ENCODE peak calls at places on chromosomes 2 and 18, in seven cellular contexts. O, L, E, F, Z, M and S are unnamed samples.

GRCh38 chr2:215664847-215665525 is 229.1 kb upstream of the FN1 start:
- DNase-seq in O (no peak), L (peak; percentile 2), E (peak; percentile 94), F (peak; percentile 89), Z (no peak), M (no peak), S (no peak)

GRCh38 chr18:9575558-9575957 is 38.8 kb downstream of the PPP4R1 start:
- DNase-seq in O (no peak), L (peak; percentile 2), E (peak; percentile 87), F (peak; percentile 95), Z (peak; percentile 65), M (no peak), S (peak; percentile 48)

GRCh38 chr2:232574674-232575403 is 24.4 kb downstream of the EIF4E2 start:
- DNase-seq in O (no peak), L (no peak), E (peak; percentile 20), F (peak; percentile 29), Z (no peak), M (no peak), S (no peak)

GRCh38 chr2:28224648-28225471 is 167.8 kb upstream of the FOSL2 start:
- DNase-seq in O (no peak), L (no peak), E (peak; percentile 96), F (peak; percentile 15), Z (no peak), M (no peak), S (no peak)

GRCh38 chr2:188631037-188631794 is 339.5 kb downstream of the GULP1 start:
- DNase-seq in O (no peak), L (no peak), E (peak; percentile 31), F (no peak), Z (no peak), M (no peak), S (no peak)

GRCh38 chr2:15745907-15746306 is 154.2 kb downstream of the DDX1 start:
- DNase-seq in O (no peak), L (no peak), E (no peak), F (no peak), Z (no peak), M (no peak), S (no peak)

GRCh38 chr2:98348066-98348561 is 1.9 kb downstream of the CNGA3 start:
- DNase-seq in O (no peak), L (no peak), E (peak; percentile 38), F (no peak), Z (peak; percentile 67), M (no peak), S (peak; percentile 81)

GRCh38 chr2:10787176-10787968 is 25.2 kb downstream of the PDIA6 start:
- DNase-seq in O (peak; percentile 30), L (no peak), E (no peak), F (no peak), Z (peak; percentile 72), M (no peak), S (peak; percentile 71)

GRCh38 chr2:237053066-237053465 is 32.6 kb upstream of the COPS8 start:
- DNase-seq in O (no peak), L (no peak), E (peak; percentile 49), F (no peak), Z (no peak), M (no peak), S (no peak)

GRCh38 chr18:25171334-25171733 is 180.6 kb downstream of the ZNF521 start:
- DNase-seq in O (no peak), L (no peak), E (no peak), F (no peak), Z (no peak), M (no peak), S (no peak)

GRCh38 chr2:108585446-108585845 is 51.2 kb downstream of the LIMS1 start:
- DNase-seq in O (no peak), L (no peak), E (no peak), F (no peak), Z (no peak), M (no peak), S (no peak)

GRCh38 chr2:98324181-98324580 is 22.1 kb upstream of the CNGA3 start:
- DNase-seq in O (no peak), L (no peak), E (peak; percentile 55), F (no peak), Z (no peak), M (no peak), S (no peak)

GRCh38 chr2:219886615-219887014 is 259.2 kb downstream of the SLC4A3 start:
- DNase-seq in O (no peak), L (no peak), E (peak; percentile 63), F (peak; percentile 75), Z (no peak), M (no peak), S (no peak)